ENCODE peak calls at places on chromosomes 3 and 15, in nine cellular contexts. Z, U, S, O, T, J, I, E and P are unnamed samples.

GRCh38 chr3:196914866-196915265 is 27.5 kb downstream of the NCBP2 start:
- DNase-seq in Z (no peak), T (no peak), I (no peak), E (no peak), O (no peak), U (no peak), J (no peak), S (no peak), P (no peak)

GRCh38 chr3:11661827-11662226 is 18.1 kb upstream of the VGLL4 start:
- DNase-seq in I (no peak), J (no peak), U (peak), S (no peak), T (no peak), Z (peak), E (peak), O (no peak), P (no peak)

GRCh38 chr3:72661115-72661457 is 187.2 kb downstream of the SHQ1 start:
- DNase-seq in U (peak), S (no peak), E (peak), O (no peak), T (no peak), J (peak), Z (peak), I (peak), P (no peak)

GRCh38 chr3:77052733-77053680 is 13.1 kb downstream of the ROBO2 start:
- DNase-seq in Z (no peak), U (no peak), S (no peak), J (no peak), T (no peak), E (no peak), I (no peak), O (no peak), P (no peak)

GRCh38 chr3:56919797-56920195 is 118.0 kb upstream of the ARHGEF3 start:
- DNase-seq in U (no peak), T (no peak), J (no peak), O (no peak), E (no peak), S (no peak), Z (no peak), I (no peak), P (no peak)

GRCh38 chr3:126432901-126433480 is 38.3 kb downstream of the CFAP100 start:
- DNase-seq in I (peak), T (no peak), J (no peak), O (no peak), E (no peak), Z (no peak), S (no peak), U (no peak), P (no peak)

GRCh38 chr3:128486157-128486691 is 6.8 kb downstream of the GATA2 start:
- DNase-seq in U (no peak), E (no peak), I (no peak), Z (no peak), T (no peak), J (no peak), O (no peak), S (no peak), P (no peak)

GRCh38 chr15:75067123-75067854 is 43.9 kb downstream of the PPCDC start:
- DNase-seq in T (no peak), O (no peak), J (no peak), E (peak), Z (peak), U (peak), S (no peak), I (no peak), P (peak)

GRCh38 chr15:45425135-45425534 is 46.8 kb upstream of the GATM start:
- DNase-seq in J (no peak), Z (peak), E (peak), S (no peak), T (no peak), U (peak), O (no peak), I (no peak), P (no peak)

GRCh38 chr3:12439161-12439560 is 45.1 kb upstream of the TSEN2 start:
- DNase-seq in J (no peak), E (no peak), I (peak), Z (no peak), S (no peak), O (no peak), U (no peak), T (no peak), P (peak)

GRCh38 chr3:44865272-44866005 is 3.7 kb downstream of the TMEM42 start:
- DNase-seq in J (no peak), U (peak), T (no peak), O (no peak), S (no peak), Z (no peak), E (no peak), I (no peak), P (no peak)

GRCh38 chr3:60755094-60755493 is 496.2 kb downstream of the FHIT start:
- DNase-seq in J (no peak), Z (no peak), E (no peak), T (peak), I (no peak), O (peak), U (no peak), S (no peak), P (no peak)

GRCh38 chr15:31227954-31228542 is 98.6 kb upstream of the KLF13 start:
- DNase-seq in U (no peak), J (no peak), E (no peak), Z (no peak), T (peak), O (no peak), I (no peak), S (no peak), P (no peak)

GRCh38 chr3:187737401-187738088 is 7.7 kb downstream of the BCL6 start:
- DNase-seq in U (peak), E (peak), I (peak), O (peak), Z (peak), T (no peak), J (peak), S (no peak), P (no peak)

GRCh38 chr3:194586839-194587238 is 46.4 kb downstream of the TMEM44 start:
- DNase-seq in I (no peak), T (no peak), U (peak), J (no peak), S (no peak), Z (peak), E (peak), O (no peak), P (no peak)

GRCh38 chr15:96851613-96852012 is 521.1 kb downstream of the NR2F2 start:
- DNase-seq in T (no peak), O (no peak), S (no peak), E (peak), U (peak), Z (peak), J (no peak), I (no peak), P (no peak)

GRCh38 chr3:27659279-27660021 is 62.7 kb downstream of the EOMES start:
- DNase-seq in E (peak), U (peak), J (peak), I (no peak), S (no peak), Z (peak), O (peak), T (peak), P (no peak)

GRCh38 chr15:23497710-23498111 is 50.7 kb upstream of the GOLGA6L2 start:
- DNase-seq in I (no peak), O (peak), J (no peak), U (no peak), T (no peak), Z (no peak), S (no peak), E (no peak), P (no peak)

GRCh38 chr3:196653127-196653795 is 13.8 kb downstream of the NRROS start:
- DNase-seq in I (no peak), O (no peak), J (no peak), E (no peak), S (no peak), U (no peak), Z (no peak), T (no peak), P (no peak)

GRCh38 chr3:167120828-167121227 is 259.3 kb downstream of the ZBBX start:
- DNase-seq in T (no peak), U (no peak), J (no peak), O (no peak), Z (no peak), E (no peak), I (no peak), S (no peak), P (no peak)

GRCh38 chr3:67401911-67402310 is 252.5 kb downstream of the SUCLG2 start:
- DNase-seq in J (no peak), O (no peak), Z (no peak), E (no peak), U (no peak), I (no peak), T (no peak), S (no peak), P (no peak)

GRCh38 chr3:41898631-41899030 is 63.3 kb downstream of the ULK4 start:
- DNase-seq in S (no peak), O (no peak), T (no peak), J (no peak), Z (no peak), E (no peak), I (no peak), U (no peak), P (no peak)

GRCh38 chr15:28114721-28115622 is 15.9 kb upstream of the OCA2 start:
- DNase-seq in T (no peak), I (peak), Z (no peak), O (no peak), J (no peak), S (no peak), U (peak), E (no peak), P (no peak)

GRCh38 chr15:65066635-65067333 is 1.0 kb downstream of the RASL12 start:
- DNase-seq in T (no peak), S (no peak), U (no peak), J (no peak), Z (no peak), E (no peak), I (peak), O (no peak), P (no peak)

GRCh38 chr15:70096975-70097336 is 761 bp downstream of the TLE3 start:
- DNase-seq in J (no peak), U (no peak), I (no peak), E (peak), S (no peak), Z (no peak), O (peak), T (no peak), P (no peak)

GRCh38 chr3:138799822-138800221 is 34.9 kb downstream of the PIK3CB start:
- DNase-seq in E (no peak), J (no peak), O (no peak), S (no peak), T (no peak), Z (no peak), U (no peak), I (no peak), P (no peak)

GRCh38 chr3:74847093-74847492 is 232.6 kb upstream of the CNTN3 start:
- DNase-seq in I (no peak), U (no peak), S (no peak), E (no peak), T (no peak), O (no peak), J (no peak), Z (no peak), P (no peak)

GRCh38 chr3:74839591-74839990 is 225.1 kb upstream of the CNTN3 start:
- DNase-seq in Z (no peak), E (no peak), J (no peak), I (no peak), U (no peak), T (no peak), O (no peak), S (no peak), P (no peak)

GRCh38 chr3:74850381-74850780 is 235.9 kb upstream of the CNTN3 start:
- DNase-seq in U (no peak), T (no peak), O (no peak), I (no peak), E (no peak), J (no peak), S (no peak), Z (no peak), P (no peak)

GRCh38 chr3:74844428-74844827 is 230.0 kb upstream of the CNTN3 start:
- DNase-seq in O (no peak), E (peak), U (no peak), J (no peak), T (no peak), Z (no peak), I (no peak), S (no peak), P (no peak)

GRCh38 chr3:74845086-74845485 is 230.6 kb upstream of the CNTN3 start:
- DNase-seq in J (no peak), U (no peak), Z (no peak), T (no peak), I (no peak), E (peak), S (no peak), O (no peak), P (no peak)
- TF ChIP-seq CTCF in J (no peak), U (no peak), Z (no peak), T (no peak), I (no peak), E (no peak), S (no peak), O (no peak), P (no peak)

DNA sequence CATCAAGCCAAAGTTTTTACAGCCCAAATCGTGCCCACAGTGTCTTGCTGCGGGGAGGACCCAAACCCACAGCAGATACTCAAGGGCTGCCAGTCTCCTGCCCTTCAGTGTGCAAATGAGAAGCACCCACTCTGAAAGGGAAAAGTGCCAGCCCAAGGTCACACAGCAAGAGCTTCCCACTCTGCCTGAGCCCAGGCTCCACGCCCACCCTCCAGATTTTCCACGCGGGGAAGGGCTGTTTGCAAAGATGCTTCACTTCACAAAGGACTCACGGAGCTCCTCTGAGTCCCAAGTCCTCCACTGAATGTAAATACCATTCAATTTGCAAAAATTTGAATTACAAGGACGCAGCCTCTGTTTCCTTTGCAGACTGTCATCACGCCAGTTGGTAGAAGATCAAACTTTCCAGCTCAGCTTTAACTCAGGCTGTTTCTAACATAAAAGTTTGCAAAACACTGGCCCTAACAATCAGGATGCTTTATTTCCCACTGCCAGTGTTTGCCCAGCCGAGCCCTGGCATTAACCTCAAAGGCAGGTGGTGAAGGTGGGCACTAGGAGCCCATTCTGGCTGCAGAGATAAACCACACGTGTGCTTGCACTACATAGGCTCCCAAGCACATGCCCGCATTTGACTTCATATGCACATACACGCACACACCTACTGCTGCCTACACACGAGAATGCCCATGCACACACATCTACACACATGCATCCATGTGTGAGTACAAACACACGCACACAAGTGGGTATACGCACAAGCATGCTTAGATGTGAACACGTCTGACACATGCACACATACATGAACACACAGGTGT is 7.6 kb downstream of the CACNA2D2 start:
- DNase-seq in E (no peak), U (no peak), J (no peak), S (no peak), Z (no peak), T (no peak), O (no peak), I (no peak), P (no peak)
- TF ChIP-seq CTCF in E (no peak), U (no peak), J (no peak), S (no peak), Z (no peak), T (no peak), O (no peak), I (no peak), P (no peak)

GRCh38 chr3:69791919-69792399 is 52.7 kb downstream of the MITF start:
- DNase-seq in U (peak), J (no peak), S (no peak), T (no peak), Z (peak), O (peak), I (no peak), E (peak), P (no peak)
- TF ChIP-seq CTCF in U (peak), J (peak), S (no peak), T (no peak), Z (peak), O (peak), I (peak), E (peak), P (peak)

DNA sequence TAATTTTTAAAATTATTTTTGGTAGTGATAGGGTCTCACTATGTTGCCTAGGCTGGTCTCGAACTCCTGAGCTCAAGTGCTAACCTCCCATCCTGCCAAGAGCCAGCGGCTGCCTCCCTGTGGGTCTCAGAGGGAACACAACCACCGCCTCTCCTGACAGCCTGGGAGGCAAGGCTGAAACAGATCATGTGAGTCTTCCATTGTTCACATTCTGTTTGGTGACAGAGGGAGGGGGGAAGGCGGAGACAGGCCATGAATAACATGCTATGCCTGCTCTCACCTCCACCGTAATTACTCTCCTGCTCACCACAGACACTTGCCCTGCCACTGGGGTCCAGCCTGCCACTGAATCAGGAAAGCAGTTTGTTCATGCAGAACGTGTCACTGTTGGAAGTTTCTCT is 78.3 kb upstream of the RASGRF1 start:
- DNase-seq in I (no peak), Z (peak), J (no peak), U (no peak), E (peak), T (no peak), S (no peak), O (peak), P (peak)
- TF ChIP-seq CTCF in I (no peak), Z (peak), J (no peak), U (no peak), E (peak), T (no peak), S (no peak), O (no peak), P (peak)

GRCh38 chr3:142151240-142151639 is 1.9 kb upstream of the TFDP2 start:
- DNase-seq in Z (no peak), I (no peak), O (no peak), T (no peak), J (no peak), S (no peak), E (no peak), U (no peak), P (no peak)

GRCh38 chr3:142150271-142150670 is 927 bp upstream of the TFDP2 start:
- DNase-seq in S (no peak), O (no peak), T (no peak), U (no peak), I (no peak), Z (no peak), J (no peak), E (no peak), P (no peak)

GRCh38 chr3:142154186-142154585 is 4.8 kb upstream of the TFDP2 start:
- DNase-seq in O (no peak), U (no peak), J (no peak), Z (no peak), S (no peak), I (no peak), T (no peak), E (peak), P (no peak)

GRCh38 chr3:142151828-142152227 is 2.5 kb upstream of the TFDP2 start:
- DNase-seq in S (no peak), Z (no peak), E (no peak), I (no peak), T (no peak), O (no peak), U (no peak), J (no peak), P (no peak)

DNA sequence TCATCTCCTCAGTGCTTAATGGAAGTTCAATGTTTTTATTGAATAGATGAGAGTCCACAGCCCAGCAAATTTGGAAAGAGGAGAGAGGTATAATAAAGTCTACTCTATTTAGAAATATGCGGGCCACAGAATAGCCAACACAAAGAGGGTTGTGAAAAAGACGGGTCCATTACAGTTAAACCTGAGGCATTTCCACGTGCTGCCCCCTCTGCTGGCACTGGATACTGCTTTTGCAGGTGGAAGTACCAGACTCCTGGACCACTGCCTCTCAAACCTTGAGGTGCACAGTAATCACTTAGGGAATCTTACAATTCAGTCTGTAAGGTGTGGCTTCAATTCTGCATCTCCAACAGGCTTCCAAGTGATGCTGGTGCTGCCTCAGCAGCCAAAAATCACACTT is 3.0 kb upstream of the TFDP2 start:
- DNase-seq in U (no peak), J (no peak), E (no peak), Z (no peak), I (no peak), S (no peak), T (no peak), O (peak), P (no peak)
- TF ChIP-seq CTCF in U (no peak), J (no peak), E (peak), Z (peak), I (no peak), S (no peak), T (no peak), O (no peak), P (peak)

GRCh38 chr15:85504739-85505676 is 124.6 kb downstream of the AKAP13 start:
- DNase-seq in J (no peak), U (peak), I (no peak), T (peak), O (peak), E (peak), S (no peak), Z (peak), P (no peak)
- TF ChIP-seq CTCF in J (peak), U (peak), I (peak), T (peak), O (peak), E (peak), S (peak), Z (peak), P (peak)

GRCh38 chr3:23183731-23184130 is 19.4 kb upstream of the UBE2E2 start:
- DNase-seq in S (no peak), I (no peak), E (peak), O (peak), J (no peak), T (peak), U (peak), Z (peak), P (no peak)
- TF ChIP-seq CTCF in S (no peak), I (peak), E (peak), O (peak), J (peak), T (no peak), U (peak), Z (peak), P (peak)

DNA sequence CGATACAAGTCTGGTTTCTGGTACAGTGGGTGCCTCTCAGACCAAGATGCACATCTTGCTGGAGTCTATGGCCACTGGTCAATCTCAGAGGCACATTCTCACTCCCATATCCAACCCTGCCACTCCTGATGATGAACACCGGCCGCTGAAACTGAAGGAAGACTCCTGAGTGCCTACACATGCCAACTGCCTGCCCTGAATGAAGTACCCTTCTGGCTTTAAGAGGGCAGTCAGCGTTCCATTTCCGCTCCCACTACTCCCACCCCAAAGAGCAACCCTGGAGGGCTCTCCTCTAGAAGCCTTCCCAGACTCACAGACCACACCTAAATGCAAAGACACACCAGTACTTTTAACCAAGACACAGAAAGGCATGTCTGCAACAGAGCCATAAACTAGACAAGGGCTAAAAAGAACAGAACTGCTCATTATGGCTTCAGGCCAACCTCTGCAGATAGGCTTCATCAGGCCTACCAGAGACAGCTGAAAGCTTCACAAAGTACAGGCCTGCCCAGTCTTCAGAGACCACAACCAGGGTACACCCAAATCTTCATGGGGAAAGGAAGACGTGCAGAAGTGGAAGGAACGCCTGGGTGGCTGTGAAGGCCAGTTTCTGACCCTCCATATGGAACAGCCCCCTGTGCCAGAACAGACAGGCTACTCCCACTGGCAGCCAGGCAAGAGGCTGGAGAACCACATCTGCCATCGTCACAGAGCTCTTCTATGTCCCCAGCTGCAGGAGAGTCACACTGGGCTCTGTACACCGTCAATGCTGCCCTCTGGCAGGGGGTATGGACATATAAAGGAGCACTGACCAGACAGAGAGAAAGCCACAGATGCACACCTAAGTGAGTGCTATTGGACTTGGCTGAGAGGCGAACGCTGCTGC is 14.2 kb downstream of the ANP32A start:
- DNase-seq in O (no peak), T (no peak), E (no peak), Z (peak), U (no peak), S (no peak), I (peak), J (no peak), P (no peak)
- TF ChIP-seq CTCF in O (no peak), T (no peak), E (no peak), Z (no peak), U (no peak), S (no peak), I (no peak), J (no peak), P (no peak)

GRCh38 chr3:163785693-163786092 is 1292.6 kb downstream of the SI start:
- DNase-seq in Z (no peak), U (no peak), T (peak), O (peak), S (no peak), E (no peak), J (no peak), I (no peak), P (no peak)
- TF ChIP-seq CTCF in Z (peak), U (no peak), T (no peak), O (no peak), S (no peak), E (no peak), J (no peak), I (no peak), P (peak)